ENCODE peak calls at places on chromosome 10, in nine cellular contexts. R, D, C, T, G, O, N, Y and P are unnamed samples.

GRCh38 chr10:6431186-6431585 is 148.9 kb downstream of the PRKCQ start:
- DNase-seq in N (no peak), O (no peak), Y (no peak), D (no peak), R (no peak), G (no peak), T (no peak), C (no peak), P (no peak)

GRCh38 chr10:123974406-123974805 is 82.8 kb upstream of the CPXM2 start:
- DNase-seq in Y (no peak), T (no peak), O (peak), C (peak), R (no peak), G (no peak), N (no peak), D (no peak), P (no peak)

GRCh38 chr10:101030492-101031127 is 319 bp downstream of the PDZD7 start:
- DNase-seq in Y (no peak), D (no peak), N (no peak), T (no peak), G (no peak), O (no peak), R (no peak), C (peak), P (no peak)

GRCh38 chr10:57723305-57723704 is 544.4 kb downstream of the IPMK start:
- DNase-seq in R (no peak), C (no peak), T (no peak), N (no peak), Y (no peak), D (no peak), O (no peak), G (no peak), P (no peak)

GRCh38 chr10:1573334-1573969 is 163.9 kb downstream of the ADARB2 start:
- DNase-seq in R (no peak), C (no peak), N (no peak), D (no peak), G (peak), Y (no peak), O (no peak), T (no peak), P (no peak)

GRCh38 chr10:4833286-4833685 is 7.3 kb downstream of the AKR1E2 start:
- DNase-seq in Y (no peak), D (no peak), N (no peak), O (no peak), R (no peak), T (no peak), G (no peak), C (no peak), P (no peak)

GRCh38 chr10:129792864-129793263 is 171.2 kb downstream of the EBF3 start:
- DNase-seq in N (no peak), R (no peak), T (no peak), G (no peak), O (no peak), Y (no peak), C (no peak), D (no peak), P (no peak)

GRCh38 chr10:75018233-75018632 is 93.2 kb upstream of the SAMD8 start:
- DNase-seq in Y (no peak), O (no peak), C (no peak), R (no peak), G (no peak), D (no peak), T (no peak), N (no peak), P (no peak)

GRCh38 chr10:80856186-80856585 is 318.5 kb downstream of the SH2D4B start:
- DNase-seq in N (no peak), C (no peak), G (no peak), R (no peak), Y (no peak), D (no peak), O (no peak), T (no peak), P (no peak)

GRCh38 chr10:119466655-119467054 is 75.9 kb downstream of the RGS10 start:
- DNase-seq in G (no peak), T (no peak), O (no peak), Y (no peak), D (no peak), N (no peak), R (no peak), C (peak), P (no peak)

GRCh38 chr10:97291357-97292096 is 910 bp downstream of the ARHGAP19 start:
- DNase-seq in O (no peak), T (no peak), C (peak), N (peak), D (no peak), R (no peak), G (no peak), Y (no peak), P (peak)

GRCh38 chr10:129400426-129400825 is 66.6 kb upstream of the MGMT start:
- DNase-seq in G (no peak), N (no peak), C (no peak), O (no peak), R (no peak), Y (no peak), D (no peak), T (no peak), P (no peak)

GRCh38 chr10:61907587-61907986 is 6.1 kb downstream of the ARID5B start:
- DNase-seq in R (no peak), Y (no peak), D (no peak), N (no peak), T (no peak), C (no peak), O (no peak), G (no peak), P (no peak)

GRCh38 chr10:129769381-129770116 is 194.5 kb downstream of the EBF3 start:
- DNase-seq in Y (no peak), C (no peak), O (no peak), T (peak), R (no peak), D (no peak), G (no peak), N (no peak), P (no peak)

GRCh38 chr10:121956111-121957061 is 18.6 kb downstream of the NSMCE4A start:
- DNase-seq in N (no peak), O (no peak), C (peak), D (no peak), Y (no peak), T (no peak), G (no peak), R (no peak), P (no peak)

GRCh38 chr10:17183110-17183509 is 18.4 kb downstream of the TRDMT1 start:
- DNase-seq in D (no peak), R (no peak), O (no peak), T (no peak), N (no peak), Y (no peak), C (peak), G (no peak), P (no peak)

GRCh38 chr10:46327685-46328084 is 40.9 kb downstream of the ANTXRL start:
- DNase-seq in G (no peak), C (no peak), D (no peak), T (no peak), Y (no peak), N (no peak), R (no peak), O (no peak), P (no peak)

GRCh38 chr10:132898391-132899053 is 43.8 kb downstream of the CFAP46 start:
- DNase-seq in O (no peak), N (no peak), T (no peak), C (no peak), Y (no peak), R (no peak), G (peak), D (no peak), P (no peak)

GRCh38 chr10:125026974-125027735 is 85.2 kb downstream of the ZRANB1 start:
- DNase-seq in O (no peak), G (no peak), R (no peak), Y (no peak), C (no peak), N (no peak), D (no peak), T (no peak), P (no peak)

GRCh38 chr10:93106631-93107072 is 33.0 kb downstream of the CYP26A1 start:
- DNase-seq in O (peak), C (no peak), T (no peak), N (peak), Y (no peak), R (no peak), D (peak), G (no peak), P (no peak)

GRCh38 chr10:114301951-114302710 is 63.1 kb downstream of the VWA2 start:
- DNase-seq in O (no peak), T (no peak), C (no peak), D (no peak), G (no peak), Y (no peak), N (no peak), R (no peak), P (no peak)

GRCh38 chr10:12214093-12214492 is 18.1 kb downstream of the CDC123 start:
- DNase-seq in O (no peak), D (no peak), Y (no peak), C (no peak), R (no peak), G (no peak), T (no peak), N (no peak), P (no peak)

GRCh38 chr10:19788075-19788686 is 28.1 kb upstream of the PLXDC2 start:
- DNase-seq in O (peak), C (peak), G (no peak), N (peak), Y (peak), D (no peak), R (no peak), T (peak), P (peak)

GRCh38 chr10:86197166-86197790 is 169.3 kb downstream of the GRID1 start:
- DNase-seq in T (no peak), C (no peak), D (no peak), Y (no peak), G (no peak), N (no peak), R (no peak), O (no peak), P (no peak)

GRCh38 chr10:5596611-5597341 is 69.6 kb downstream of the ASB13 start:
- DNase-seq in C (peak), Y (no peak), G (no peak), O (no peak), T (no peak), D (no peak), R (no peak), N (no peak), P (no peak)

GRCh38 chr10:9069136-9069535 is 1014.6 kb downstream of the GATA3 start:
- DNase-seq in D (no peak), C (no peak), G (no peak), Y (no peak), R (no peak), T (no peak), O (no peak), N (no peak), P (no peak)

GRCh38 chr10:59337254-59337653 is 25.1 kb downstream of the FAM13C start:
- DNase-seq in C (no peak), R (no peak), N (peak), G (no peak), O (peak), D (no peak), Y (peak), T (no peak), P (no peak)

GRCh38 chr10:49265885-49266284 is 33.1 kb upstream of the C10orf71 start:
- DNase-seq in D (no peak), G (no peak), R (no peak), O (no peak), T (no peak), N (no peak), C (no peak), Y (no peak), P (no peak)

GRCh38 chr10:63064706-63065105 is 68.4 kb upstream of the NRBF2 start:
- DNase-seq in G (no peak), O (peak), T (no peak), N (peak), C (no peak), D (no peak), Y (no peak), R (no peak), P (no peak)

GRCh38 chr10:122127943-122128342 is 139.0 kb downstream of the TACC2 start:
- DNase-seq in N (no peak), T (no peak), O (no peak), Y (no peak), D (no peak), G (no peak), C (peak), R (no peak), P (no peak)

GRCh38 chr10:14024349-14025202 is 306.1 kb downstream of the FRMD4A start:
- DNase-seq in Y (peak), N (no peak), G (no peak), R (no peak), C (no peak), D (no peak), O (no peak), T (no peak), P (no peak)

GRCh38 chr10:6269953-6270867 is 67.5 kb downstream of the PFKFB3 start:
- DNase-seq in D (no peak), T (peak), R (peak), G (peak), O (peak), N (no peak), C (peak), Y (no peak), P (no peak)

GRCh38 chr10:132460071-132460470 is 63.1 kb downstream of the PWWP2B start:
- DNase-seq in C (no peak), N (no peak), R (no peak), O (no peak), Y (no peak), D (no peak), G (peak), T (no peak), P (no peak)

GRCh38 chr10:116536810-116537209 is 8.9 kb upstream of the PNLIP start:
- DNase-seq in C (no peak), T (no peak), G (no peak), N (no peak), D (no peak), O (no peak), Y (no peak), R (no peak), P (no peak)

GRCh38 chr10:52452600-52453493 is 138.8 kb downstream of the DKK1 start:
- DNase-seq in N (no peak), T (no peak), D (no peak), G (no peak), R (no peak), O (no peak), C (no peak), Y (no peak), P (no peak)

GRCh38 chr10:13977861-13978843 is 352.6 kb downstream of the FRMD4A start:
- DNase-seq in C (peak), G (no peak), O (peak), R (no peak), N (peak), Y (no peak), D (no peak), T (no peak), P (no peak)